ENCODE peak calls at places on chromosome 6, in five cellular contexts. U is NCI-H2081, A is progenitor cell of endocrine pancreas, R is lung, X is HEK293T. I is an unnamed sample.

GRCh38 chr6:31541059-31541657 is 645 bp downstream of the DDX39B start:
- DNase-seq in X (peak; percentile 54), A (no peak), U (peak; percentile 49), R (peak; percentile 69), I (peak; percentile 76)

GRCh38 chr6:136607932-136608772 is 57.9 kb upstream of the MAP7 start:
- DNase-seq in U (peak; percentile 39), R (peak; percentile 77), A (peak; percentile 66), X (peak; percentile 76), I (peak; percentile 67)

GRCh38 chr6:137277971-137278602 is 58.9 kb upstream of the IFNGR1 start:
- DNase-seq in R (no peak), A (no peak), U (no peak), X (peak; percentile 45), I (no peak)

GRCh38 chr6:166958926-166959861 is 2.8 kb upstream of the RNASET2 start:
- DNase-seq in X (no peak), A (no peak), U (no peak), R (no peak), I (no peak)

GRCh38 chr6:46325561-46326525 is 155.1 kb upstream of the ENPP5 start:
- DNase-seq in X (peak; percentile 56), R (no peak), U (peak; percentile 83), A (no peak), I (peak; percentile 37)

GRCh38 chr6:26033942-26034354 is 53.3 kb upstream of the HFE start:
- DNase-seq in U (no peak), R (no peak), X (no peak), A (no peak), I (no peak)

GRCh38 chr6:32945106-32945761 is 4.4 kb upstream of the HLA-DMB start:
- DNase-seq in X (no peak), U (no peak), R (no peak), A (no peak), I (no peak)

GRCh38 chr6:25366785-25367657 is 87.8 kb downstream of the CARMIL1 start:
- DNase-seq in U (no peak), A (no peak), X (no peak), R (no peak), I (no peak)

GRCh38 chr6:28898710-28898965 is 25.1 kb downstream of the TRIM27 start:
- DNase-seq in A (no peak), R (no peak), U (no peak), X (no peak), I (no peak)

GRCh38 chr6:27505209-27506027 is 32.5 kb upstream of the ZNF184 start:
- DNase-seq in X (peak; percentile 51), U (peak; percentile 65), R (no peak), A (no peak), I (peak; percentile 27)

GRCh38 chr6:10995114-10995707 is 48.9 kb downstream of the ELOVL2 start:
- DNase-seq in X (no peak), U (no peak), R (no peak), A (no peak), I (no peak)

GRCh38 chr6:125004198-125004597 is 42.0 kb downstream of the RNF217 start:
- DNase-seq in U (no peak), R (no peak), A (no peak), X (no peak), I (no peak)

GRCh38 chr6:45423111-45423900 is 45.6 kb upstream of the SUPT3H start:
- DNase-seq in X (no peak), U (no peak), R (no peak), A (peak; percentile 21), I (peak; percentile 35)

GRCh38 chr6:126531840-126532239 is 191.9 kb downstream of the CENPW start:
- DNase-seq in X (no peak), R (no peak), U (no peak), A (no peak), I (no peak)

GRCh38 chr6:31125586-31126363 is 5.5 kb upstream of the CDSN start:
- DNase-seq in U (no peak), R (no peak), A (no peak), X (no peak), I (peak; percentile 38)

GRCh38 chr6:29442670-29443184 is 3.6 kb downstream of the OR10C1 start:
- DNase-seq in X (no peak), R (no peak), A (no peak), U (no peak), I (no peak)

GRCh38 chr6:169846286-169847056 is 95.0 kb downstream of the ERMARD start:
- DNase-seq in U (no peak), A (no peak), X (no peak), R (no peak), I (no peak)

I was measured in cardiac muscle cell.